ENCODE peak calls at places on chromosomes 12 and 14, in five cellular contexts. One of them, this sample, is unnamed.
A peak's percentile ranks its signal among the peaks of the same experiment; 100 is the strongest.

GRCh38 chr12:24719293-24719721 is 229.6 kb downstream of the BCAT1 start:
- DNase-seq in ovary: no peak
- DNase-seq in sigmoid colon: no peak
- DNase-seq in A549: no peak
- DNase-seq in stomach: no peak
- DNase-seq in this sample: no peak

GRCh38 chr12:75684678-75685620 is 173.5 kb upstream of the KRR1 start:
- DNase-seq in sigmoid colon: no peak
- DNase-seq in stomach: no peak
- DNase-seq in A549: no peak
- DNase-seq in ovary: no peak
- DNase-seq in this sample: no peak

GRCh38 chr14:92964124-92965109 is 41.5 kb downstream of the CHGA start:
- DNase-seq in A549: no peak
- DNase-seq in stomach: no peak
- DNase-seq in ovary: no peak
- DNase-seq in sigmoid colon: no peak
- DNase-seq in this sample: no peak

GRCh38 chr14:55043528-55043927 is 7.9 kb upstream of the MAPK1IP1L start:
- DNase-seq in ovary: no peak
- DNase-seq in sigmoid colon: no peak
- DNase-seq in stomach: no peak
- DNase-seq in A549: no peak
- DNase-seq in this sample: no peak

GRCh38 chr12:122726056-122726558 is 4.5 kb downstream of the HCAR1 start:
- DNase-seq in A549: no peak
- DNase-seq in sigmoid colon: no peak
- DNase-seq in ovary: no peak
- DNase-seq in stomach: peak; percentile 46
- DNase-seq in this sample: no peak

GRCh38 chr12:77510985-77511384 is 319.7 kb upstream of the NAV3 start:
- DNase-seq in stomach: no peak
- DNase-seq in A549: no peak
- DNase-seq in ovary: no peak
- DNase-seq in sigmoid colon: no peak
- DNase-seq in this sample: no peak

GRCh38 chr12:75660805-75661404 is 149.5 kb upstream of the KRR1 start:
- DNase-seq in A549: no peak
- DNase-seq in sigmoid colon: no peak
- DNase-seq in ovary: no peak
- DNase-seq in stomach: no peak
- DNase-seq in this sample: no peak

GRCh38 chr14:21526672-21527319 is 650 bp upstream of the SALL2 start:
- DNase-seq in stomach: no peak
- DNase-seq in ovary: no peak
- DNase-seq in A549: no peak
- DNase-seq in sigmoid colon: no peak
- DNase-seq in this sample: no peak

GRCh38 chr14:65044596-65044959 is 57.7 kb downstream of the MAX start:
- DNase-seq in sigmoid colon: no peak
- DNase-seq in stomach: no peak
- DNase-seq in ovary: no peak
- DNase-seq in A549: no peak
- DNase-seq in this sample: peak; percentile 15
- TF ChIP-seq EP300 in sigmoid colon: no peak
- TF ChIP-seq EP300 in stomach: no peak
- TF ChIP-seq EP300 in ovary: no peak
- TF ChIP-seq EP300 in A549: no peak
- TF ChIP-seq EP300 in this sample: no peak

GRCh38 chr14:104752338-104752734 is 611 bp upstream of the SIVA1 start:
- DNase-seq in stomach: no peak
- DNase-seq in A549: peak; percentile 95
- DNase-seq in sigmoid colon: no peak
- DNase-seq in ovary: no peak
- DNase-seq in this sample: no peak
- TF ChIP-seq POLR2A in stomach: no peak
- TF ChIP-seq POLR2A in A549: no peak
- TF ChIP-seq POLR2A in sigmoid colon: no peak
- TF ChIP-seq POLR2A in ovary: no peak
- TF ChIP-seq POLR2A in this sample: peak; percentile 21

GRCh38 chr12:104026841-104027599 is 23.0 kb downstream of the GLT8D2 start:
- DNase-seq in ovary: no peak
- DNase-seq in sigmoid colon: no peak
- DNase-seq in stomach: no peak
- DNase-seq in A549: no peak
- DNase-seq in this sample: no peak

GRCh38 chr12:104025771-104026170 is 24.2 kb downstream of the GLT8D2 start:
- DNase-seq in stomach: no peak
- DNase-seq in sigmoid colon: no peak
- DNase-seq in A549: no peak
- DNase-seq in ovary: no peak
- DNase-seq in this sample: no peak

GRCh38 chr12:104024348-104024747 is 25.6 kb downstream of the GLT8D2 start:
- DNase-seq in stomach: no peak
- DNase-seq in ovary: no peak
- DNase-seq in sigmoid colon: no peak
- DNase-seq in A549: no peak
- DNase-seq in this sample: no peak

GRCh38 chr12:104023710-104024109 is 26.3 kb downstream of the GLT8D2 start:
- DNase-seq in A549: no peak
- DNase-seq in sigmoid colon: no peak
- DNase-seq in stomach: no peak
- DNase-seq in ovary: no peak
- DNase-seq in this sample: no peak

GRCh38 chr12:104022816-104023215 is 27.2 kb downstream of the GLT8D2 start:
- DNase-seq in A549: no peak
- DNase-seq in sigmoid colon: no peak
- DNase-seq in ovary: no peak
- DNase-seq in stomach: no peak
- DNase-seq in this sample: no peak
- TF ChIP-seq EP300 in A549: no peak
- TF ChIP-seq EP300 in sigmoid colon: no peak
- TF ChIP-seq EP300 in ovary: no peak
- TF ChIP-seq EP300 in stomach: no peak
- TF ChIP-seq EP300 in this sample: no peak

GRCh38 chr14:100369019-100369418 is 45.9 kb downstream of the SLC25A47 start:
- DNase-seq in ovary: no peak
- DNase-seq in sigmoid colon: no peak
- DNase-seq in A549: no peak
- DNase-seq in stomach: no peak
- DNase-seq in this sample: no peak

GRCh38 chr14:100363053-100363452 is 39.9 kb downstream of the SLC25A47 start:
- DNase-seq in sigmoid colon: no peak
- DNase-seq in ovary: no peak
- DNase-seq in stomach: no peak
- DNase-seq in A549: no peak
- DNase-seq in this sample: no peak

GRCh38 chr14:100364403-100364802 is 41.3 kb downstream of the SLC25A47 start:
- DNase-seq in ovary: no peak
- DNase-seq in stomach: no peak
- DNase-seq in A549: no peak
- DNase-seq in sigmoid colon: no peak
- DNase-seq in this sample: no peak

GRCh38 chr14:100362311-100362927 is 39.3 kb downstream of the SLC25A47 start:
- DNase-seq in A549: no peak
- DNase-seq in stomach: no peak
- DNase-seq in ovary: no peak
- DNase-seq in sigmoid colon: no peak
- DNase-seq in this sample: no peak

DNA sequence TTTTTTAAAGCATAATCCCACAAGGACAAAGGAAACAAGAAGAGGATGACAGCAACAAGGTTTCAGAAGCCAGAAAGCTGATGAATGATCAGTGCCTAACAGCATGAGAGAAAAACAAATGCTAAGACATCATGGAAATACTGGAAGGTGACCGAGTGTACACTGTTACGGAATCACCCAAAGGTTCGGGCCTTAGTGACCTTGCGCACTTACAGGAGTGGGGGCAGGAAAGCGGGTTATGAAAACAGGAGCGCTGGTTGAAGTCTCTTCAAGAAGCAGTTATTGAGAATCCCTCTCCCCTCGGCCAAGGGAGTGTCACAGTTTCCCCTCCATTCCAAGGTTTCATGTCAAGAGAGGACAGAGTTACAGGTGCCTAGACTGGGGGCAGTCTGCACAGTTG is 42.6 kb downstream of the SLC25A47 start:
- DNase-seq in stomach: no peak
- DNase-seq in sigmoid colon: no peak
- DNase-seq in ovary: no peak
- DNase-seq in A549: no peak
- DNase-seq in this sample: no peak
- TF ChIP-seq POLR2A in stomach: no peak
- TF ChIP-seq POLR2A in sigmoid colon: no peak
- TF ChIP-seq POLR2A in ovary: no peak
- TF ChIP-seq POLR2A in A549: no peak
- TF ChIP-seq POLR2A in this sample: no peak

GRCh38 chr14:68307769-68308168 is 485.1 kb downstream of the ZFP36L1 start:
- DNase-seq in ovary: no peak
- DNase-seq in sigmoid colon: no peak
- DNase-seq in stomach: no peak
- DNase-seq in A549: no peak
- DNase-seq in this sample: no peak

GRCh38 chr14:68306934-68307758 is 485.7 kb downstream of the ZFP36L1 start:
- DNase-seq in A549: no peak
- DNase-seq in sigmoid colon: no peak
- DNase-seq in stomach: peak; percentile 76
- DNase-seq in ovary: no peak
- DNase-seq in this sample: peak; percentile 64

GRCh38 chr14:68308695-68309094 is 484.2 kb downstream of the ZFP36L1 start:
- DNase-seq in ovary: no peak
- DNase-seq in sigmoid colon: no peak
- DNase-seq in A549: no peak
- DNase-seq in stomach: no peak
- DNase-seq in this sample: no peak

GRCh38 chr14:68306265-68306933 is 486.5 kb downstream of the ZFP36L1 start:
- DNase-seq in stomach: no peak
- DNase-seq in sigmoid colon: no peak
- DNase-seq in A549: no peak
- DNase-seq in ovary: no peak
- DNase-seq in this sample: no peak

GRCh38 chr14:68305738-68306137 is 486.2 kb downstream of the RAD51B start:
- DNase-seq in ovary: no peak
- DNase-seq in sigmoid colon: no peak
- DNase-seq in A549: no peak
- DNase-seq in stomach: no peak
- DNase-seq in this sample: no peak
- TF ChIP-seq EP300 in ovary: no peak
- TF ChIP-seq EP300 in sigmoid colon: no peak
- TF ChIP-seq EP300 in A549: no peak
- TF ChIP-seq EP300 in stomach: no peak
- TF ChIP-seq EP300 in this sample: no peak

GRCh38 chr12:57846577-57847319 is at the start of gene CTDSP2:
- DNase-seq in stomach: peak; percentile 100
- DNase-seq in ovary: peak; percentile 100
- DNase-seq in sigmoid colon: peak; percentile 100
- DNase-seq in A549: peak; percentile 99
- DNase-seq in this sample: peak; percentile 100

GRCh38 chr12:57846285-57846576 is 298 bp downstream of the CTDSP2 start:
- DNase-seq in A549: no peak
- DNase-seq in sigmoid colon: no peak
- DNase-seq in stomach: peak; percentile 35
- DNase-seq in ovary: no peak
- DNase-seq in this sample: no peak

GRCh38 chr12:57845478-57846284 is 848 bp downstream of the CTDSP2 start:
- DNase-seq in A549: peak; percentile 55
- DNase-seq in ovary: peak; percentile 71
- DNase-seq in sigmoid colon: peak; percentile 84
- DNase-seq in stomach: peak; percentile 82
- DNase-seq in this sample: peak; percentile 77

GRCh38 chr12:57842342-57843294 is 3.9 kb downstream of the CTDSP2 start:
- DNase-seq in ovary: no peak
- DNase-seq in sigmoid colon: no peak
- DNase-seq in A549: no peak
- DNase-seq in stomach: no peak
- DNase-seq in this sample: peak; percentile 40

DNA sequence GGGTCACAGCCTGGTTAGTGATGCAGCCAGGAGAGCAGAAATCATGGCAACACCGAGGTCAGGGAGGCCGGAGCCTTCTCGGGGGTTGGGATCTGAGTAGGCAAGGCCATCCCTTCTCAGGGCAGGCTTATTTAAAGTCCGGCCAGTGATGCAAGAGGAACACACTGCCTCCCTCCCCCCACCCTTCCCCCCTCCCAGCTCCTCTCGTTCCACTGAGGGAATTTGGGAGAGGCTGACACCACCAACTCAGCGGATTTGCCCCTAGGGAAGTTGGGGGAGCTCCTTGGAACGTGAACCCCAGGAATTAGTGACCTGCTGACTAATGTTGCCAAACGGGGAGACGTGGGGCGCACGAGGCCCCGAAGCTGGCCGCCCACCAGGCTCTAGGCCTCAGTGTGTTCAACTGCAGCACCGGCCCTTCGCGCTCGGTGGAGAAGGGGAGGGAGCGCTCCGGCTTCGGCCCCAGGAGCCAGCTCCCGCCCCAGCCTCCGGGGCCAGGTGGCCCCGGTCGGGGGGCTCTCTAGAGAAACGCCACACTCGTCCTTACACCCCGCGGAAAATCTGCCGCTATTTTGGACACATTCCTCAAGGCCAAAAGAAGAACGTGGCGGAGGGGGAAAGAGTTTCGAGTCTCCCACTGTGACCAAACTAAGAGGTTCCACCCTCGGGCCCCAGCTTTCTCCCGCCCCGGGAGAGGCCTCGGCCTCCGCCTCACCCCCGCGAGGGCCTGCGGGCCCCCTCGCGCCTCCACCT is 1.6 kb downstream of the CTDSP2 start:
- DNase-seq in A549: peak; percentile 71
- DNase-seq in ovary: peak; percentile 87
- DNase-seq in sigmoid colon: peak; percentile 92
- DNase-seq in stomach: peak; percentile 58
- DNase-seq in this sample: peak; percentile 65
- TF ChIP-seq POLR2A in A549: no peak
- TF ChIP-seq POLR2A in ovary: peak; percentile 34
- TF ChIP-seq POLR2A in sigmoid colon: peak; percentile 14
- TF ChIP-seq POLR2A in stomach: no peak
- TF ChIP-seq POLR2A in this sample: peak; percentile 45

This sample was measured in transverse colon.